ENCODE peak calls at places on chromosome 6, in seven cellular contexts. I, F, C, L, W, S and Q are unnamed samples. For H3K4me1, the result is how much of the 10 kb centered on the place peaks cover.

GRCh38 chr6:30884521-30885480 is 482 bp downstream of the DDR1 start:
- DNase-seq in I (no peak), F (peak), C (no peak), L (peak), W (peak), S (no peak), Q (peak)

GRCh38 chr6:8859501-8859900 is 424.2 kb upstream of the SLC35B3 start:
- DNase-seq in I (no peak), F (no peak), C (no peak), L (no peak), W (no peak), S (no peak), Q (no peak)

GRCh38 chr6:116424001-116424400 is 37.2 kb upstream of the CALHM6 start:
- DNase-seq in I (no peak), F (no peak), C (no peak), L (no peak), W (no peak), S (no peak), Q (no peak)

GRCh38 chr6:3330199-3330598 is 71.5 kb downstream of the PSMG4 start:
- DNase-seq in I (no peak), F (no peak), C (no peak), L (no peak), W (no peak), S (no peak), Q (no peak)

GRCh38 chr6:105868823-105869460 is 217.2 kb upstream of the PRDM1 start:
- DNase-seq in I (no peak), F (no peak), C (no peak), L (no peak), W (no peak), S (no peak), Q (no peak)

GRCh38 chr6:2209226-2209809 is 36.1 kb downstream of the GMDS start:
- DNase-seq in I (peak), F (no peak), C (peak), L (peak), W (no peak), S (no peak), Q (no peak)

GRCh38 chr6:2478200-2478599 is 232.8 kb upstream of the GMDS start:
- DNase-seq in I (no peak), F (no peak), C (no peak), L (no peak), W (no peak), S (no peak), Q (no peak)

GRCh38 chr6:20997143-20997792 is 463.0 kb downstream of the CDKAL1 start:
- DNase-seq in I (no peak), F (no peak), C (no peak), L (no peak), W (no peak), S (no peak), Q (no peak)

GRCh38 chr6:5762561-5762968 is 244.2 kb downstream of the NRN1 start:
- DNase-seq in I (no peak), F (peak), C (no peak), L (no peak), W (no peak), S (no peak), Q (peak)

GRCh38 chr6:131844243-131844841 is 36.5 kb downstream of the ENPP1 start:
- DNase-seq in I (peak), F (no peak), C (peak), L (no peak), W (no peak), S (no peak), Q (no peak)

GRCh38 chr6:38185752-38186151 is 366.2 kb downstream of the ZFAND3 start:
- DNase-seq in I (no peak), F (no peak), C (no peak), L (no peak), W (no peak), S (no peak), Q (no peak)

GRCh38 chr6:160379464-160379863 is 31.3 kb downstream of the SLC22A3 start:
- DNase-seq in I (no peak), F (no peak), C (no peak), L (no peak), W (no peak), S (no peak), Q (no peak)

GRCh38 chr6:386688-387266 is 4.8 kb upstream of the IRF4 start:
- DNase-seq in I (no peak), F (no peak), C (no peak), L (no peak), W (no peak), S (no peak), Q (no peak)

GRCh38 chr6:89260310-89260709 is 43.2 kb upstream of the GABRR1 start:
- DNase-seq in I (no peak), F (no peak), C (no peak), L (no peak), W (no peak), S (no peak), Q (no peak)

GRCh38 chr6:63487123-63487813 is 85.0 kb upstream of the LOC128125822 start:
- DNase-seq in I (no peak), F (no peak), C (no peak), L (no peak), W (no peak), S (no peak), Q (no peak)

GRCh38 chr6:15427360-15428070 is 181.6 kb downstream of the JARID2 start:
- DNase-seq in I (no peak), F (no peak), C (no peak), L (no peak), W (no peak), S (no peak), Q (no peak)

GRCh38 chr6:97203343-97203742 is 79.7 kb downstream of the MMS22L start:
- DNase-seq in I (no peak), F (no peak), C (no peak), L (no peak), W (no peak), S (no peak), Q (no peak)

GRCh38 chr6:155185544-155185943 is 78.3 kb upstream of the CLDN20 start:
- DNase-seq in I (no peak), F (no peak), C (no peak), L (peak), W (no peak), S (no peak), Q (no peak)

GRCh38 chr6:51541847-51542246 is 545.6 kb downstream of the PKHD1 start:
- DNase-seq in I (no peak), F (no peak), C (no peak), L (no peak), W (no peak), S (no peak), Q (no peak)

GRCh38 chr6:125314019-125314581 is 12.3 kb upstream of the HDDC2 start:
- DNase-seq in I (peak), F (peak), C (peak), L (peak), W (peak), S (no peak), Q (peak)

GRCh38 chr6:49001856-49002255 is 461.2 kb downstream of the MMUT start:
- DNase-seq in I (no peak), F (no peak), C (no peak), L (no peak), W (no peak), S (no peak), Q (no peak)

GRCh38 chr6:170212956-170213636 is 77.8 kb downstream of the DLL1 start:
- DNase-seq in I (no peak), F (peak), C (no peak), L (no peak), W (peak), S (no peak), Q (no peak)

GRCh38 chr6:106215608-106216007 is 110.0 kb downstream of the ATG5 start:
- DNase-seq in I (no peak), F (no peak), C (no peak), L (no peak), W (no peak), S (no peak), Q (no peak)

GRCh38 chr6:24078200-24078599 is 47.8 kb upstream of the NRSN1 start:
- DNase-seq in I (no peak), F (no peak), C (no peak), L (no peak), W (no peak), S (no peak), Q (no peak)

DNA sequence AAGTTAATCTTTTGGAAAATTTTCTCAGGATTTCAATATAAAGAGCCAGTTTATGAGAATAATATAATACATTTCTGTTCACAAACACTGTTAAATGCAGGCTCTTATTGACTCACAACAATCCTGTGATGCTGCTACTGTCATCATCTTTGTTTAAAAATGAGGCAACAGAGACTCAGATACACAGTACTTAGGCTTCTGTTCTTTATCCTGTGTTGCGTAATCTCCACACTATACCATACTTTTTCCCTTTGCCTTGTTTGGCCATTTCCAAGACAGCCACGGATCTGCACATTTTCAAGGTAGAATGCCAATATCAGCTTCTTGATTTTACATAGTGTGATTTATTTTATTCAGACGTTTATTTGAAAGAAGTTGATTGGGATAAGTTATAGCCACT is 699.0 kb upstream of the CITED2 start:
- DNase-seq in I (no peak), F (no peak), C (no peak), L (no peak), W (no peak), S (no peak), Q (no peak)
- H3K4me1 ChIP-seq in I (under half), F (under half), C (under half), L (under half), W (under half), S (under half), Q (under half)

GRCh38 chr6:41602864-41603608 is 35.2 kb upstream of the MDFI start:
- DNase-seq in I (peak), F (peak), C (peak), L (peak), W (peak), S (peak), Q (peak)
- H3K4me3 ChIP-seq in I (peak), F (no peak), C (no peak), L (peak), W (no peak), S (no peak), Q (peak)

GRCh38 chr6:150605333-150605732 is 5.6 kb downstream of the PLEKHG1 start:
- DNase-seq in I (no peak), F (no peak), C (no peak), L (no peak), W (no peak), S (no peak), Q (no peak)
- H3K4me1 ChIP-seq in I (under half), F (under half), C (under half), L (under half), W (under half), S (under half), Q (under half)

DNA sequence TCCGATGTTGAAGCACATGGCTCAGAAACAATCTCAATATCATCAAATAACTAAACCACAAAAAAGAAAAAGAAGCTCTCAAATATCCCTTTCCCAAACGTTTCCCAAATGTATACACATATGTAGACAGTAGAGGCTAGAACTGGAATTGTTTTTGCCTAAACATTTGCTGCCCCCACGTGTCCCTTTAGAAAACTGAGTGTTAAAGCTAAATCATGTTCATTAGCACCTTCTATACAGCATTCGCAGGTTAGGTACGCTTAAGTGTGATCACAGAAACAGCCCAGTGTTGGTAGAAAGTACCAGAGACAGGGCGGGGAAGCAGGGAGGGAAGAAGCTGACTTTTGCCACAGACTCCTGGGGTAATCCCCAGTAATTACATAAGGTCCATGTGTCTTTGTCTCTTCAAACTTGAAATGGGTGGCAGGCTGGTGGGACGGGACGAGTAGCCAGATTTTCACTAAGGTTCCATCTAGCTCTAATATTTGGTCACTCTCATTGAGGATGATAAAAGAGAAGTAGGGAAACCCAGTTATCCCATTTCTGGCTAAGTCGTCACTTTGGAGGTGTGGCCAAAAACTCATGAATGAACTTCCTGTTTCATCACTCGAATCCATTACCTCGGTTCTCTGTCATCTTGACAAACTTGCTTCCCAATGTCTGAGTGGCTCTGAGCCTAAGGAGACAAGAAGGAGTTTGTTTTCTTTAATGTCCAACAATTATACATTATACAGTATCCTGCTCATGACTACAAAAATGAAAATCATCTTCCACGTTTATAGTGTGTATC is 15.0 kb upstream of the TFAP2A start:
- DNase-seq in I (no peak), F (no peak), C (peak), L (no peak), W (no peak), S (no peak), Q (no peak)
- H3K4me3 ChIP-seq in I (no peak), F (no peak), C (no peak), L (no peak), W (no peak), S (no peak), Q (no peak)

GRCh38 chr6:42443312-42444075 is 8.2 kb downstream of the TRERF1 start:
- DNase-seq in I (no peak), F (no peak), C (no peak), L (no peak), W (peak), S (no peak), Q (peak)
- H3K4me1 ChIP-seq in I (half or more), F (under half), C (under half), L (under half), W (half or more), S (under half), Q (under half)

DNA sequence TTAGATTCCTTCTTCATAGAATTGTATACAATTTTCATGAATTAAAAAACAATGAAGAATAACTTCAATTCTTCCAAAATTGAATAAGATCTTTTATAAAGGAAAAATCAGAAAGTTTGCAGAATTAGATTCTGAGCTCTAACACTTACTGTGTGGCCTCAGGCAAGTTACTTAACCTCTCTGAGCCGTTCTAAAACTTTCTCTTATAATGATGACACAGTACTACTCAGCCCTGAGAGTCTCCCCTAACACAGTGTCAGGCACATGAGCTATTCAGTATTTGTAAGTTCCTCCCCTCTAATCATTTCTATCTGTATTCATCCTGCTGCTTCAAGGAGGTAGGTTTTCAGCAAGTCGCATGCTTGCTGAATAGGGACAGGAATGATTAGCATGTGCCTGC is 11.3 kb downstream of the ID4 start:
- DNase-seq in I (no peak), F (no peak), C (no peak), L (no peak), W (no peak), S (no peak), Q (no peak)
- H3K4me3 ChIP-seq in I (no peak), F (peak), C (no peak), L (no peak), W (no peak), S (no peak), Q (no peak)

GRCh38 chr6:111175135-111175534 is 87.8 kb downstream of the SLC16A10 start:
- DNase-seq in I (no peak), F (no peak), C (no peak), L (no peak), W (no peak), S (no peak), Q (no peak)
- H3K4me1 ChIP-seq in I (under half), F (under half), C (under half), L (under half), W (under half), S (under half), Q (under half)